ENCODE peak calls at places on chromosomes 2 and 18, in ten cellular contexts. S, F, Z, G, O, T, Y, I, N and P are unnamed samples.

GRCh38 chr18:68735498-68736343 is 20.8 kb upstream of the TMX3 start:
- DNase-seq in T (no peak), I (no peak), O (peak; percentile 24), F (no peak), G (peak; percentile 71), Z (no peak), Y (no peak), S (peak; percentile 52), N (peak; percentile 84), P (peak; percentile 14)

GRCh38 chr2:240685771-240686371 is 3.2 kb upstream of the AQP12B start:
- DNase-seq in O (no peak), F (no peak), I (no peak), Z (no peak), T (no peak), N (no peak), S (peak; percentile 42), G (peak; percentile 47), Y (no peak), P (peak; percentile 24)

GRCh38 chr2:162125138-162125537 is 26.9 kb downstream of the GCG start:
- DNase-seq in T (no peak), N (peak; percentile 35), I (no peak), S (peak; percentile 13), Y (no peak), F (no peak), Z (no peak), G (no peak), O (no peak), P (no peak)

GRCh38 chr2:176685908-176686307 is 416.7 kb downstream of the MTX2 start:
- DNase-seq in O (no peak), S (no peak), T (no peak), I (no peak), G (no peak), Y (no peak), N (peak; percentile 8), F (no peak), Z (no peak), P (no peak)

GRCh38 chr2:26605195-26605968 is 35.8 kb downstream of the CIB4 start:
- DNase-seq in O (peak; percentile 65), F (no peak), N (peak; percentile 64), G (peak; percentile 53), Y (peak; percentile 51), T (peak; percentile 49), I (peak; percentile 50), S (peak; percentile 82), Z (peak; percentile 31), P (peak; percentile 70)

GRCh38 chr18:26425148-26425531 is 123.2 kb downstream of the KCTD1 start:
- DNase-seq in F (no peak), O (no peak), I (no peak), G (no peak), T (no peak), Y (no peak), N (peak; percentile 44), S (no peak), Z (no peak), P (no peak)

GRCh38 chr18:70464343-70465114 is 175.7 kb downstream of the SOCS6 start:
- DNase-seq in S (peak; percentile 83), T (no peak), F (peak; percentile 65), O (peak; percentile 62), N (peak; percentile 78), I (peak; percentile 82), Z (peak; percentile 49), Y (peak; percentile 57), G (peak; percentile 98), P (peak; percentile 80)

GRCh38 chr2:187689372-187689771 is 135.1 kb upstream of the TFPI start:
- DNase-seq in Y (no peak), F (no peak), S (no peak), Z (no peak), G (peak; percentile 61), N (no peak), I (no peak), O (no peak), T (no peak), P (no peak)

GRCh38 chr18:48608581-48608980 is 69.8 kb downstream of the CTIF start:
- DNase-seq in G (no peak), F (no peak), T (no peak), Y (no peak), S (no peak), N (no peak), O (no peak), Z (no peak), I (no peak), P (no peak)

GRCh38 chr2:136527560-136527959 is 237.8 kb upstream of the THSD7B start:
- DNase-seq in O (peak; percentile 32), Y (no peak), I (peak; percentile 71), F (peak; percentile 26), N (peak; percentile 2), S (peak; percentile 94), T (no peak), Z (no peak), G (no peak), P (no peak)

GRCh38 chr2:39181297-39181696 is 60.4 kb upstream of the SOS1 start:
- DNase-seq in Y (no peak), F (no peak), T (no peak), I (no peak), S (no peak), N (no peak), Z (no peak), G (no peak), O (no peak), P (no peak)

GRCh38 chr2:57180042-57180567 is 866.5 kb upstream of the VRK2 start:
- DNase-seq in I (no peak), N (peak; percentile 37), G (no peak), Y (no peak), F (no peak), T (no peak), O (no peak), S (no peak), Z (no peak), P (no peak)

GRCh38 chr2:232573821-232574435 is 23.4 kb downstream of the EIF4E2 start:
- DNase-seq in F (no peak), O (no peak), Z (no peak), Y (no peak), S (peak; percentile 24), T (no peak), G (no peak), N (no peak), I (no peak), P (no peak)

GRCh38 chr2:109210431-109211200 is 81.6 kb downstream of the SH3RF3 start:
- DNase-seq in T (no peak), S (no peak), O (no peak), Z (no peak), G (no peak), N (no peak), Y (no peak), I (no peak), F (no peak), P (no peak)

GRCh38 chr18:28905509-28905908 is 728.6 kb upstream of the CDH2 start:
- DNase-seq in O (no peak), N (peak; percentile 67), T (no peak), F (no peak), Z (no peak), S (no peak), I (no peak), Y (no peak), G (no peak), P (no peak)

GRCh38 chr2:168640039-168640438 is 162.4 kb upstream of the NOSTRIN start:
- DNase-seq in N (no peak), T (no peak), F (no peak), I (no peak), O (no peak), G (peak; percentile 10), Z (no peak), Y (no peak), S (no peak), P (no peak)

GRCh38 chr18:46353460-46353859 is 249.3 kb downstream of the HAUS1 start:
- DNase-seq in I (no peak), F (no peak), G (no peak), N (no peak), Y (no peak), S (no peak), T (no peak), Z (no peak), O (no peak), P (no peak)